ENCODE peak calls at places on chromosomes 5 and 9, in four cellular contexts. G is K562, X is IMR-90, C is endothelial cell of umbilical vein. H is an unnamed sample.

GRCh38 chr9:16601991-16602390 is 268.5 kb downstream of the BNC2 start:
- DNase-seq in G (no peak), X (no peak), C (no peak), H (no peak)

GRCh38 chr9:92965759-92966517 is 18.6 kb downstream of the FGD3 start:
- DNase-seq in G (no peak), X (no peak), C (no peak), H (no peak)

GRCh38 chr9:78866228-78867132 is 569.6 kb downstream of the PSAT1 start:
- DNase-seq in G (no peak), X (peak; percentile 96), C (peak; percentile 80), H (peak; percentile 69)

GRCh38 chr9:127828262-127829031 is 25.8 kb downstream of the FPGS start:
- DNase-seq in G (peak; percentile 95), X (peak; percentile 51), C (peak; percentile 79), H (no peak)

GRCh38 chr5:135546912-135547311 is 11.1 kb upstream of the NEUROG1 start:
- DNase-seq in G (no peak), X (no peak), C (no peak), H (no peak)

GRCh38 chr9:123282343-123283047 is 14.1 kb upstream of the STRBP start:
- DNase-seq in G (no peak), X (no peak), C (peak; percentile 12), H (no peak)

GRCh38 chr9:98225015-98225442 is 30.4 kb downstream of the TBC1D2 start:
- DNase-seq in G (peak; percentile 97), X (no peak), C (no peak), H (no peak)

GRCh38 chr5:14675309-14675708 is 10.8 kb downstream of the OTULIN start:
- DNase-seq in G (no peak), X (no peak), C (no peak), H (no peak)

GRCh38 chr9:93391898-93392297 is 59.6 kb upstream of the FAM120A start:
- DNase-seq in G (no peak), X (no peak), C (no peak), H (no peak)

GRCh38 chr9:79570449-79571308 is 1.1 kb upstream of the TLE4 start:
- DNase-seq in G (peak; percentile 13), X (peak; percentile 63), C (peak; percentile 34), H (no peak)

GRCh38 chr5:174413520-174414314 is 310.7 kb upstream of the MSX2 start:
- DNase-seq in G (no peak), X (peak; percentile 84), C (no peak), H (no peak)

GRCh38 chr5:178766936-178767912 is 36.8 kb upstream of the ZNF354A start:
- DNase-seq in G (no peak), X (no peak), C (no peak), H (no peak)

GRCh38 chr9:118336952-118337349 is 632.7 kb downstream of the TLR4 start:
- DNase-seq in G (no peak), X (no peak), C (no peak), H (no peak)

GRCh38 chr9:73780916-73781315 is 629.3 kb downstream of the ANXA1 start:
- DNase-seq in G (no peak), X (no peak), C (no peak), H (peak; percentile 45)

GRCh38 chr9:123465304-123465703 is 109.3 kb downstream of the CRB2 start:
- DNase-seq in G (no peak), X (no peak), C (no peak), H (no peak)

GRCh38 chr9:38671372-38671731 is 48.6 kb downstream of the FAM240B start:
- DNase-seq in G (no peak), X (no peak), C (no peak), H (no peak)

GRCh38 chr9:135478858-135479468 is 619 bp upstream of the PPP1R26 start:
- DNase-seq in G (peak; percentile 50), X (no peak), C (peak; percentile 32), H (no peak)

GRCh38 chr9:76926846-76927245 is 20.9 kb upstream of the PRUNE2 start:
- DNase-seq in G (no peak), X (no peak), C (no peak), H (no peak)

GRCh38 chr5:145797336-145797735 is 37.8 kb downstream of the PRELID2 start:
- DNase-seq in G (no peak), X (peak; percentile 59), C (peak; percentile 73), H (no peak)

GRCh38 chr9:90909225-90909624 is 107.6 kb downstream of the SYK start:
- DNase-seq in G (no peak), X (no peak), C (no peak), H (no peak)

GRCh38 chr9:107836300-107836699 is 346.7 kb upstream of the KLF4 start:
- DNase-seq in G (no peak), X (no peak), C (no peak), H (no peak)

GRCh38 chr5:134101686-134102439 is 12.6 kb upstream of the TCF7 start:
- DNase-seq in G (peak; percentile 93), X (no peak), C (peak; percentile 48), H (no peak)

GRCh38 chr5:39209924-39210323 is 9.4 kb downstream of the FYB1 start:
- DNase-seq in G (no peak), X (no peak), C (no peak), H (no peak)

GRCh38 chr9:2622361-2623045 is 916 bp downstream of the VLDLR start:
- DNase-seq in G (no peak), X (peak; percentile 17), C (peak; percentile 24), H (no peak)

GRCh38 chr5:65880673-65881072 is 45.7 kb upstream of the ERBIN start:
- DNase-seq in G (no peak), X (no peak), C (no peak), H (no peak)

GRCh38 chr9:135230817-135231520 is 143.5 kb downstream of the OLFM1 start:
- DNase-seq in G (no peak), X (no peak), C (no peak), H (no peak)

DNA sequence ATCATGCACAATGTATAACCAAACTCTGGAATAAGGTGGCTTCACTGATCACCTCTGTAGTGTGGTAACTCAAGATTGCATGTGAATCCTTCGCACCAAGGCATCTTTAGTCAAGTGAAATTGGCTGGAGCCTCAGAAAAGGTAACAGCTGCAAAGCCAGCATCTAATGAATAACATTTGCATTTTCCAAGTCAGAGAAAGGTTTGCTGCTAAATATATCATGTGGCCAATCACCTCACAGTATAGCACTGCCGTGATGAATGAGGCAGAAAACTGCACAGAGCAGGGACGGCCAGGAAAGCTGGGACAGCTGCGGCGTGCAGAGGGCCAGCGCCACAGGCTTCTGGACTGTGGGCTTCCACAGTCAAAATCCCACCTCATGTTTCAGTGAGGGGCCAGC is 18.5 kb downstream of the MRPS27 start:
- DNase-seq in G (no peak), X (no peak), C (no peak), H (no peak)
- H3K4me3 ChIP-seq in G (no peak overlapping the region), X (no peak overlapping the region), C (no peak overlapping the region), H (no peak overlapping the region)

DNA sequence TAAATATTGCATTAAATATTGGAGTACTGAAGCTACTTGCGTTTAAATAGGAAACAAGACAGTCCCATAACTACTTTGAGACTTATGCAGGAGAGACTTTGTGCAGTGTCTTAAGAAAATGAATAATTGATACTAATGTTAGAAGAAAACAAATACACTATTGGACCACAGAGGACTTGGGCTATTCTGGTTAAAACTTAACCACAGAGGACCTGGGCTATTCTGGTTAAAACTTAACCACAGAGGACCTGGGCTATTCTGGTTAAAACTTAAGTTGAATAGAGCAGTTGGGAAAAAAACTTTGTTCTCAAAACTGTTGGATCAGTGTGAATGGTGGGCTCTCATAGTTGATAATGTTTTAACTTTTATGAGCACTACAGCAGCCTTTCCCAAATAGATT is 141.7 kb downstream of the WDR70 start:
- DNase-seq in G (no peak), X (no peak), C (no peak), H (no peak)
- H3K9me1 ChIP-seq in G (no peaks in the 10 kb centered on the region), X (no peaks in the 10 kb centered on the region), C (no peaks in the 10 kb centered on the region), H (no peaks in the 10 kb centered on the region)

GRCh38 chr9:116153765-116154333 is at the start of gene PAPPA:
- DNase-seq in G (no peak), X (no peak), C (no peak), H (no peak)
- H3K4me3 ChIP-seq in G (no peak within 1 kb of the TSS), X (peak within 1 kb of the TSS; percentile 95), C (peak within 1 kb of the TSS; percentile 24), H (peak within 1 kb of the TSS; percentile 68)

GRCh38 chr5:54626407-54626806 is 108.8 kb downstream of the SNX18 start:
- DNase-seq in G (no peak), X (no peak), C (no peak), H (no peak)
- H3K9me1 ChIP-seq in G (no peaks in the 10 kb centered on the region), X (peaks cover 12% of the 10 kb centered on the region), C (no peaks in the 10 kb centered on the region), H (no peaks in the 10 kb centered on the region)

DNA sequence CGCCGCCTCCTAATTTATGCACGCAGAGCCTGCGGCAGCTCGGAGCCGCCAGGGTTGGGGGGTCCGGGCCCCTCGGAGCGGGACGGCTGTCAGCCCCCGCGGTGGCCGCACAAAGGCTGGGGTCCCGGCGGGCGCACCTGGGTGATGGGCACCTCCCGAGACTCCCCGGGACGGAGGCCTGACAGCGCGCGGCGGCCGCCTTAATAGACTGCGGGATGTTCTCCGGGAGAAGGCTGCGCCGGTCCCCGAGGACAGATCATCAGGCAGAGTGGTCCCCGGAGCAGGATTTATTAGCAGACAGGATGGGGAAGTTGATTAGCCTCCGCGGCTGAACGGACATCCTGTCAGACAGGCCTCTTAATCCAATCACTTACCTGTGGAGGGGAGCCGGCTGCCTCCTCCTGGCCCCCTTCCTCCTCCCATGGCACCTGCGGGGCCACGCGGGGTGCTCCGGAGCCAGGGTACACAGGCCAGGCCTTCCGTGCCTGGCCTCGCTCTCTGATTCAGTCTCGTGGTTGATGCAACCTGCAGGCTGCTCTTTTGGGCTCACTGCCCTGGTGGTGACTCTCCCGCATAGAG is 166.9 kb downstream of the MELK start:
- DNase-seq in G (no peak), X (no peak), C (no peak), H (no peak)
- H3K4me3 ChIP-seq in G (no peak overlapping the region), X (no peak overlapping the region), C (no peak overlapping the region), H (no peak overlapping the region)

GRCh38 chr9:132319421-132320110 is 35.2 kb downstream of the SETX start:
- DNase-seq in G (no peak), X (no peak), C (peak; percentile 78), H (no peak)
- H3K9me1 ChIP-seq in G (no peaks in the 10 kb centered on the region), X (peaks cover 9% of the 10 kb centered on the region), C (no peaks in the 10 kb centered on the region), H (no peaks in the 10 kb centered on the region)

DNA sequence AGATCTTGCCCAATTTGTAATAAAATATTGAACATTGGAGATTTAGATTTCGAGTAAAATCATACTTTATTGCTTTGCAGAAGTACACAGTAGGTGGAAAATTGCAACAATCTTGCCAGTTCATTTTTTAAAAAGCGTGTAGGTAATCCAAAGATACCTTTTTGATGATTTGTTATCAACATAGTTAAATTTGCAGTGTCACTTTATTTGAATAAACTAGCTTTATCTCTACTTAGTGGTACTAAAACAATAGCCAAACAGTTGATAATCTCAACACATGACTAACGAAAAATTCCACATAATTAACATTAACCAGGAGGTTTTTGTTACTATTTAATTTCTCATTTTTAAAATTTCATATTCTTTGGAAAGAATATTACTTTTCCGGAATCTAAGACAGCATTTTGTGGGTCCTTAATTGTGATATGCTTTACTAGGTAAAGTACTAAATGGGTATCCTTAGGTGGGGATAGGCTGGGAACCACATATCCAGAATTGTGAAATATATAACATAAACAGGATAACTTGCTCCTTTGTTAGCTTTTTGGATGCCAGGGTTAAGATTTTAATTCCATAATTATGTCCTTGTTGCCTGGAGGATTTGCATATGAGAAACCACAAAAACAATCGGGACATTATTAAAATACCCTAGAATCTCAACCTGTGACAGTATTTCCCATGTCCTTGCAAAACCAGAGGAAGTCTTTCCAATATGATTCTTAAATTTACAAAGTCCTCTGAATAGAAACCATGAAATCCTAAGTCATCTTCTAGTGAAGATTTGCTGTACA is 2.4 kb upstream of the CHD1 start:
- DNase-seq in G (no peak), X (no peak), C (no peak), H (no peak)
- H3K4me3 ChIP-seq in G (peak overlapping the region; percentile 91), X (no peak overlapping the region), C (no peak overlapping the region), H (no peak overlapping the region)